ENCODE peak calls at places on chromosomes 13 and 19, in ten cellular contexts. One of them, this sample, is unnamed.
A peak's percentile ranks its signal among the peaks of the same experiment; 100 is the strongest.

GRCh38 chr19:44738603-44739585 is 9.6 kb upstream of the BCL3 start:
- DNase-seq in K562: no peak
- DNase-seq in A549: peak; percentile 89
- DNase-seq in transverse colon: peak; percentile 49
- DNase-seq in upper lobe of left lung: no peak
- DNase-seq in H1: no peak
- DNase-seq in stomach: peak; percentile 68
- DNase-seq in tibial nerve: no peak
- DNase-seq in SK-N-SH: no peak
- DNase-seq in ovary: peak; percentile 30
- DNase-seq in this sample: no peak

GRCh38 chr13:23701646-23702045 is 131.4 kb downstream of the TNFRSF19 start:
- DNase-seq in A549: no peak
- DNase-seq in tibial nerve: peak; percentile 81
- DNase-seq in ovary: peak; percentile 85
- DNase-seq in SK-N-SH: no peak
- DNase-seq in H1: no peak
- DNase-seq in K562: no peak
- DNase-seq in transverse colon: peak; percentile 38
- DNase-seq in upper lobe of left lung: peak; percentile 84
- DNase-seq in stomach: peak; percentile 35
- DNase-seq in this sample: peak; percentile 76

GRCh38 chr19:53553159-53553558 is 15.2 kb downstream of the ZNF331 start:
- DNase-seq in K562: no peak
- DNase-seq in ovary: no peak
- DNase-seq in H1: no peak
- DNase-seq in A549: no peak
- DNase-seq in upper lobe of left lung: no peak
- DNase-seq in stomach: no peak
- DNase-seq in tibial nerve: no peak
- DNase-seq in transverse colon: no peak
- DNase-seq in SK-N-SH: no peak
- DNase-seq in this sample: no peak

GRCh38 chr19:48405850-48406249 is 12.4 kb downstream of the GRIN2D start:
- DNase-seq in SK-N-SH: no peak
- DNase-seq in K562: no peak
- DNase-seq in H1: no peak
- DNase-seq in stomach: no peak
- DNase-seq in upper lobe of left lung: no peak
- DNase-seq in ovary: no peak
- DNase-seq in transverse colon: no peak
- DNase-seq in A549: no peak
- DNase-seq in tibial nerve: no peak
- DNase-seq in this sample: no peak

GRCh38 chr19:53091855-53092254 is 11.4 kb downstream of the ZNF160 start:
- DNase-seq in A549: no peak
- DNase-seq in ovary: no peak
- DNase-seq in H1: no peak
- DNase-seq in stomach: no peak
- DNase-seq in SK-N-SH: no peak
- DNase-seq in tibial nerve: no peak
- DNase-seq in K562: no peak
- DNase-seq in upper lobe of left lung: no peak
- DNase-seq in transverse colon: no peak
- DNase-seq in this sample: no peak

GRCh38 chr13:75405976-75406703 is 75.8 kb downstream of the TBC1D4 start:
- DNase-seq in transverse colon: no peak
- DNase-seq in K562: no peak
- DNase-seq in stomach: no peak
- DNase-seq in H1: no peak
- DNase-seq in SK-N-SH: no peak
- DNase-seq in upper lobe of left lung: no peak
- DNase-seq in A549: no peak
- DNase-seq in tibial nerve: no peak
- DNase-seq in ovary: peak; percentile 30
- DNase-seq in this sample: no peak

GRCh38 chr19:58474291-58474996 is 1.7 kb upstream of the ZNF446 start:
- DNase-seq in ovary: no peak
- DNase-seq in SK-N-SH: peak; percentile 11
- DNase-seq in tibial nerve: no peak
- DNase-seq in K562: no peak
- DNase-seq in upper lobe of left lung: no peak
- DNase-seq in stomach: no peak
- DNase-seq in A549: no peak
- DNase-seq in H1: no peak
- DNase-seq in transverse colon: no peak
- DNase-seq in this sample: no peak

GRCh38 chr13:44088911-44089851 is 209.5 kb downstream of the LACC1 start:
- DNase-seq in K562: no peak
- DNase-seq in SK-N-SH: no peak
- DNase-seq in tibial nerve: no peak
- DNase-seq in upper lobe of left lung: no peak
- DNase-seq in H1: no peak
- DNase-seq in stomach: no peak
- DNase-seq in transverse colon: no peak
- DNase-seq in ovary: no peak
- DNase-seq in A549: no peak
- DNase-seq in this sample: no peak

GRCh38 chr19:35166100-35167063 is 11.8 kb downstream of the FXYD5 start:
- DNase-seq in stomach: no peak
- DNase-seq in ovary: no peak
- DNase-seq in transverse colon: no peak
- DNase-seq in tibial nerve: no peak
- DNase-seq in K562: peak; percentile 65
- DNase-seq in SK-N-SH: no peak
- DNase-seq in upper lobe of left lung: no peak
- DNase-seq in H1: no peak
- DNase-seq in A549: no peak
- DNase-seq in this sample: peak; percentile 18

GRCh38 chr13:97307882-97308624 is 85.9 kb downstream of the MBNL2 start:
- DNase-seq in SK-N-SH: peak; percentile 45
- DNase-seq in tibial nerve: peak; percentile 33
- DNase-seq in ovary: no peak
- DNase-seq in transverse colon: no peak
- DNase-seq in H1: no peak
- DNase-seq in K562: no peak
- DNase-seq in stomach: no peak
- DNase-seq in upper lobe of left lung: no peak
- DNase-seq in A549: peak; percentile 50
- DNase-seq in this sample: no peak
- TF ChIP-seq EP300 in SK-N-SH: peak; percentile 13
- TF ChIP-seq EP300 in tibial nerve: no peak
- TF ChIP-seq EP300 in ovary: no peak
- TF ChIP-seq EP300 in transverse colon: no peak
- TF ChIP-seq EP300 in H1: no peak
- TF ChIP-seq EP300 in K562: no peak
- TF ChIP-seq EP300 in stomach: no peak
- TF ChIP-seq EP300 in upper lobe of left lung: no peak
- TF ChIP-seq EP300 in A549: peak; percentile 62
- TF ChIP-seq EP300 in this sample: no peak

GRCh38 chr19:12940897-12941296 is 2.5 kb downstream of the CALR start:
- DNase-seq in ovary: no peak
- DNase-seq in H1: no peak
- DNase-seq in SK-N-SH: no peak
- DNase-seq in A549: no peak
- DNase-seq in transverse colon: no peak
- DNase-seq in stomach: no peak
- DNase-seq in upper lobe of left lung: no peak
- DNase-seq in tibial nerve: no peak
- DNase-seq in K562: no peak
- DNase-seq in this sample: no peak

GRCh38 chr19:12945479-12946091 is at the start of gene RAD23A:
- DNase-seq in stomach: peak; percentile 100
- DNase-seq in upper lobe of left lung: peak; percentile 99
- DNase-seq in SK-N-SH: peak; percentile 95
- DNase-seq in tibial nerve: peak; percentile 96
- DNase-seq in A549: peak; percentile 68
- DNase-seq in H1: peak; percentile 99
- DNase-seq in ovary: peak; percentile 98
- DNase-seq in K562: peak; percentile 83
- DNase-seq in transverse colon: peak; percentile 99
- DNase-seq in this sample: peak; percentile 98

GRCh38 chr19:12944064-12944674 is 1.5 kb upstream of the RAD23A start:
- DNase-seq in ovary: no peak
- DNase-seq in tibial nerve: no peak
- DNase-seq in SK-N-SH: no peak
- DNase-seq in transverse colon: no peak
- DNase-seq in A549: no peak
- DNase-seq in H1: no peak
- DNase-seq in K562: peak; percentile 15
- DNase-seq in upper lobe of left lung: no peak
- DNase-seq in stomach: no peak
- DNase-seq in this sample: no peak

GRCh38 chr19:12946092-12946845 is 607 bp downstream of the RAD23A start:
- DNase-seq in A549: no peak
- DNase-seq in H1: peak; percentile 89
- DNase-seq in upper lobe of left lung: peak; percentile 94
- DNase-seq in tibial nerve: no peak
- DNase-seq in SK-N-SH: peak; percentile 85
- DNase-seq in ovary: peak; percentile 63
- DNase-seq in transverse colon: peak; percentile 74
- DNase-seq in K562: peak; percentile 88
- DNase-seq in stomach: peak; percentile 77
- DNase-seq in this sample: no peak

DNA sequence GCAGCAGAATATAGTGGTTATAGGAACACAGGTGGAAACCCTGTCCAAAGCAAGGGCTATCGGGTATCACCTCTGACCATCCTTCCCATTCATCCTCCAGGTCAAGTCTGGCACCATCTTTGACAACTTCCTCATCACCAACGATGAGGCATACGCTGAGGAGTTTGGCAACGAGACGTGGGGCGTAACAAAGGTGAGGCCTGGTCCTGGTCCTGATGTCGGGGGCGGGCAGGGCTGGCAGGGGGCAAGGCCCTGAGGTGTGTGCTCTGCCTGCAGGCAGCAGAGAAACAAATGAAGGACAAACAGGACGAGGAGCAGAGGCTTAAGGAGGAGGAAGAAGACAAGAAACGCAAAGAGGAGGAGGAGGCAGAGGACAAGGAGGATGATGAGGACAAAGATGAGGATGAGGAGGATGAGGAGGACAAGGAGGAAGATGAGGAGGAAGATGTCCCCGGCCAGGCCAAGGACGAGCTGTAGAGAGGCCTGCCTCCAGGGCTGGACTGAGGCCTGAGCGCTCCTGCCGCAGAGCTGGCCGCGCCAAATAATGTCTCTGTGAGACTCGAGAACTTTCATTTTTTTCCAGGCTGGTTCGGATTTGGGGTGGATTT is 2.1 kb upstream of the RAD23A start:
- DNase-seq in H1: no peak
- DNase-seq in upper lobe of left lung: peak; percentile 63
- DNase-seq in SK-N-SH: no peak
- DNase-seq in tibial nerve: no peak
- DNase-seq in K562: peak; percentile 8
- DNase-seq in transverse colon: no peak
- DNase-seq in A549: no peak
- DNase-seq in ovary: no peak
- DNase-seq in stomach: no peak
- DNase-seq in this sample: no peak
- TF ChIP-seq EP300 in H1: no peak
- TF ChIP-seq EP300 in upper lobe of left lung: no peak
- TF ChIP-seq EP300 in SK-N-SH: no peak
- TF ChIP-seq EP300 in tibial nerve: no peak
- TF ChIP-seq EP300 in K562: no peak
- TF ChIP-seq EP300 in transverse colon: no peak
- TF ChIP-seq EP300 in A549: no peak
- TF ChIP-seq EP300 in ovary: no peak
- TF ChIP-seq EP300 in stomach: no peak
- TF ChIP-seq EP300 in this sample: no peak

GRCh38 chr19:6041071-6041470 is 63.1 kb upstream of the RANBP3 start:
- DNase-seq in A549: no peak
- DNase-seq in transverse colon: no peak
- DNase-seq in ovary: no peak
- DNase-seq in stomach: no peak
- DNase-seq in K562: no peak
- DNase-seq in SK-N-SH: no peak
- DNase-seq in H1: peak; percentile 4
- DNase-seq in tibial nerve: no peak
- DNase-seq in upper lobe of left lung: no peak
- DNase-seq in this sample: no peak

GRCh38 chr19:6039541-6040225 is 61.7 kb upstream of the RANBP3 start:
- DNase-seq in stomach: no peak
- DNase-seq in ovary: no peak
- DNase-seq in K562: no peak
- DNase-seq in transverse colon: no peak
- DNase-seq in A549: no peak
- DNase-seq in SK-N-SH: no peak
- DNase-seq in upper lobe of left lung: no peak
- DNase-seq in H1: peak; percentile 35
- DNase-seq in tibial nerve: no peak
- DNase-seq in this sample: peak; percentile 55

GRCh38 chr19:6035026-6035425 is 57.1 kb upstream of the RANBP3 start:
- DNase-seq in upper lobe of left lung: no peak
- DNase-seq in tibial nerve: no peak
- DNase-seq in H1: no peak
- DNase-seq in K562: no peak
- DNase-seq in transverse colon: no peak
- DNase-seq in SK-N-SH: no peak
- DNase-seq in ovary: no peak
- DNase-seq in stomach: no peak
- DNase-seq in A549: no peak
- DNase-seq in this sample: peak; percentile 13

GRCh38 chr19:6041991-6042421 is 64.1 kb upstream of the RANBP3 start:
- DNase-seq in H1: peak; percentile 35
- DNase-seq in stomach: no peak
- DNase-seq in K562: no peak
- DNase-seq in upper lobe of left lung: no peak
- DNase-seq in A549: no peak
- DNase-seq in transverse colon: no peak
- DNase-seq in ovary: no peak
- DNase-seq in tibial nerve: no peak
- DNase-seq in SK-N-SH: no peak
- DNase-seq in this sample: no peak

GRCh38 chr19:6038634-6039405 is 60.9 kb upstream of the RANBP3 start:
- DNase-seq in SK-N-SH: no peak
- DNase-seq in tibial nerve: no peak
- DNase-seq in A549: no peak
- DNase-seq in stomach: no peak
- DNase-seq in upper lobe of left lung: no peak
- DNase-seq in ovary: no peak
- DNase-seq in transverse colon: no peak
- DNase-seq in H1: no peak
- DNase-seq in K562: no peak
- DNase-seq in this sample: no peak
- TF ChIP-seq EP300 in SK-N-SH: no peak
- TF ChIP-seq EP300 in tibial nerve: no peak
- TF ChIP-seq EP300 in A549: no peak
- TF ChIP-seq EP300 in stomach: no peak
- TF ChIP-seq EP300 in upper lobe of left lung: no peak
- TF ChIP-seq EP300 in ovary: no peak
- TF ChIP-seq EP300 in transverse colon: no peak
- TF ChIP-seq EP300 in H1: no peak
- TF ChIP-seq EP300 in K562: no peak
- TF ChIP-seq EP300 in this sample: no peak

DNA sequence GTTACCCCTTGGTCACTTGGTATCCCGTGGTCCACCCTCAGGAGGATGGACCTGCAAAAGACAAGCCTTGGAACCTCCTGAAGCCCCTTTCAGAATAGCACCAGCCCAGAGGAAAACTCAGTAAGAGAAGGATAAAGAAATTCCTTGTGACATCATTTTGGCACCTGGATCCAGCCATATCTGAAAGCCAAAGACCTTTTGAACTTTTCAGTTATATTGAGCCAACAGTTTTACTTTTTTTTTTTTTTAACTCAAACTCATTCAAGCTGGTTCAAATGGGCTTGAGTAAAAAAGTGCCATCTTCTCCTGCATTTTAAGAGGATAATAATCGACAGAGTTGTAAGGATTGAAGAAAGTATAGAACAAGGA is 50.3 kb downstream of the ACSBG2 start:
- DNase-seq in K562: no peak
- DNase-seq in A549: no peak
- DNase-seq in stomach: no peak
- DNase-seq in H1: no peak
- DNase-seq in ovary: no peak
- DNase-seq in transverse colon: no peak
- DNase-seq in tibial nerve: no peak
- DNase-seq in SK-N-SH: no peak
- DNase-seq in upper lobe of left lung: no peak
- DNase-seq in this sample: no peak
- TF ChIP-seq EP300 in K562: no peak
- TF ChIP-seq EP300 in A549: no peak
- TF ChIP-seq EP300 in stomach: no peak
- TF ChIP-seq EP300 in H1: no peak
- TF ChIP-seq EP300 in ovary: no peak
- TF ChIP-seq EP300 in transverse colon: no peak
- TF ChIP-seq EP300 in tibial nerve: no peak
- TF ChIP-seq EP300 in SK-N-SH: no peak
- TF ChIP-seq EP300 in upper lobe of left lung: no peak
- TF ChIP-seq EP300 in this sample: no peak

This sample was measured in suprapubic skin.